ENCODE peak calls at places on chromosomes 6 and 20, in ten cellular contexts. X is pons; E is activated CD8-positive, alpha-beta T cell treated with anti-CD3 and anti-CD28 coated beads, Interleukin-2, amount 10 ng/mL, durations not matched to agents 7 days and 5 days; I is GDM1; T is amygdala; P is T-helper 2 cell; D is psoas muscle; Z is globus pallidus; Y is endothelial cell; L is hypothalamus. O is an unnamed sample.

GRCh38 chr6:43570876-43571441 is 4.9 kb downstream of the XPO5 start:
- DNase-seq in X (no peak), L (no peak), T (no peak), P (no peak), Y (no peak), Z (no peak), D (no peak), E (no peak), I (no peak), O (no peak)

GRCh38 chr6:44051516-44051915 is 75.7 kb downstream of the MRPL14 start:
- DNase-seq in L (no peak), X (no peak), D (no peak), E (no peak), T (no peak), P (no peak), I (no peak), Z (no peak), Y (no peak), O (no peak)

GRCh38 chr6:14705841-14706377 is 540.0 kb upstream of the JARID2 start:
- DNase-seq in Z (peak; percentile 11), Y (no peak), L (no peak), I (no peak), X (no peak), E (no peak), T (no peak), P (no peak), D (no peak), O (no peak)

GRCh38 chr20:30811896-30812671 is 445.4 kb upstream of the DEFB115 start:
- DNase-seq in P (no peak), Z (peak; percentile 39), I (no peak), X (peak; percentile 38), E (no peak), Y (no peak), L (no peak), T (no peak), D (no peak), O (peak; percentile 36)

GRCh38 chr6:28124350-28124970 is at the start of gene ZSCAN16:
- DNase-seq in P (peak; percentile 63), T (peak; percentile 57), Y (peak; percentile 76), X (peak; percentile 84), L (peak; percentile 53), I (peak; percentile 72), Z (peak; percentile 80), D (peak; percentile 83), E (peak; percentile 81), O (peak; percentile 80)

GRCh38 chr6:166045173-166045957 is 122.3 kb downstream of the TBXT start:
- DNase-seq in I (no peak), D (no peak), E (no peak), T (no peak), L (no peak), Z (no peak), P (no peak), X (no peak), Y (no peak), O (no peak)

GRCh38 chr20:2804921-2805681 is 4.7 kb upstream of the CPXM1 start:
- DNase-seq in T (no peak), Y (no peak), E (no peak), I (no peak), L (no peak), Z (no peak), X (no peak), D (no peak), P (no peak), O (no peak)

GRCh38 chr6:131807644-131808459 is at the start of gene ENPP1:
- DNase-seq in P (peak; percentile 48), T (peak; percentile 77), X (peak; percentile 82), I (no peak), E (peak; percentile 64), Y (peak; percentile 66), Z (peak; percentile 83), D (peak; percentile 85), L (peak; percentile 59), O (peak; percentile 74)

GRCh38 chr6:89749918-89750317 is 69.7 kb downstream of the MDN1 start:
- DNase-seq in X (no peak), I (no peak), Y (no peak), D (no peak), L (no peak), T (no peak), P (no peak), E (no peak), Z (no peak), O (no peak)

GRCh38 chr6:157813191-157813590 is 9.9 kb upstream of the SNX9 start:
- DNase-seq in L (no peak), T (no peak), Y (no peak), I (no peak), E (no peak), D (peak; percentile 38), X (no peak), Z (no peak), P (no peak), O (no peak)

GRCh38 chr6:146670161-146670560 is 71.4 kb downstream of the ADGB start:
- DNase-seq in Y (no peak), P (no peak), Z (no peak), T (no peak), X (no peak), D (no peak), E (no peak), L (no peak), I (no peak), O (no peak)

GRCh38 chr6:7523922-7524321 is 17.5 kb upstream of the DSP start:
- DNase-seq in Z (no peak), E (no peak), I (no peak), D (no peak), X (no peak), T (no peak), L (no peak), P (no peak), Y (no peak), O (no peak)

GRCh38 chr6:150696156-150696555 is 96.5 kb downstream of the PLEKHG1 start:
- DNase-seq in Z (no peak), D (no peak), E (no peak), L (no peak), T (no peak), P (no peak), X (no peak), I (no peak), Y (no peak), O (no peak)

GRCh38 chr20:2767768-2768631 is 32.4 kb downstream of the CPXM1 start:
- DNase-seq in Y (no peak), P (no peak), E (no peak), X (no peak), I (no peak), Z (no peak), L (no peak), D (no peak), T (no peak), O (no peak)

GRCh38 chr6:12132351-12133222 is 120.5 kb downstream of the HIVEP1 start:
- DNase-seq in X (no peak), E (no peak), Y (no peak), D (no peak), I (no peak), P (no peak), T (no peak), L (no peak), Z (no peak), O (no peak)

GRCh38 chr20:40532103-40532502 is 156.9 kb downstream of the MAFB start:
- DNase-seq in I (peak; percentile 28), Z (no peak), E (no peak), P (no peak), X (no peak), L (no peak), Y (peak; percentile 15), T (no peak), D (no peak), O (no peak)

GRCh38 chr6:49556429-49556837 is 6.0 kb downstream of the C6orf141 start:
- DNase-seq in X (no peak), I (no peak), P (no peak), D (no peak), E (no peak), Z (no peak), L (no peak), Y (no peak), T (no peak), O (no peak)

GRCh38 chr6:42147138-42147562 is 4.7 kb upstream of the C6orf132 start:
- DNase-seq in Y (no peak), T (no peak), L (no peak), Z (no peak), I (no peak), P (no peak), D (no peak), X (no peak), E (no peak), O (no peak)

GRCh38 chr20:37261714-37262113 is at the start of gene GHRH:
- DNase-seq in P (no peak), D (no peak), X (no peak), L (no peak), T (no peak), Y (no peak), Z (no peak), E (no peak), I (no peak), O (no peak)

GRCh38 chr6:143361536-143362191 is 88.8 kb downstream of the ADAT2 start:
- DNase-seq in L (no peak), D (no peak), X (peak; percentile 5), P (no peak), T (no peak), E (no peak), Z (peak; percentile 13), I (no peak), Y (no peak), O (no peak)

GRCh38 chr6:152671146-152671545 is 26.6 kb upstream of the MYCT1 start:
- DNase-seq in P (no peak), X (no peak), I (no peak), L (no peak), E (no peak), Y (no peak), T (no peak), D (no peak), Z (no peak), O (no peak)

GRCh38 chr6:26243132-26243531 is 121.9 kb upstream of the BTN3A2 start:
- DNase-seq in I (no peak), P (no peak), L (no peak), Y (no peak), X (no peak), T (no peak), Z (no peak), E (no peak), D (no peak), O (no peak)

GRCh38 chr20:36847009-36847709 is 28.8 kb upstream of the TLDC2 start:
- DNase-seq in Y (no peak), I (no peak), E (no peak), Z (peak; percentile 85), T (peak; percentile 59), L (peak; percentile 34), X (peak; percentile 78), P (no peak), D (peak; percentile 83), O (peak; percentile 80)

GRCh38 chr20:38229376-38230252 is 30.9 kb downstream of the KIAA1755 start:
- DNase-seq in L (no peak), X (no peak), E (peak; percentile 23), P (no peak), Z (no peak), D (no peak), I (no peak), Y (peak; percentile 63), T (no peak), O (no peak)

GRCh38 chr6:136226027-136226673 is 24.0 kb downstream of the MTFR2 start:
- DNase-seq in T (peak; percentile 19), Z (peak; percentile 44), L (no peak), Y (peak; percentile 57), E (peak; percentile 70), X (peak; percentile 53), P (peak; percentile 33), D (no peak), I (no peak), O (peak; percentile 58)